ENCODE peak calls at places on chromosome 21, in eight cellular contexts. One of them, this sample, is unnamed.

GRCh38 chr21:26849428-26850115 is 4.4 kb upstream of the ADAMTS1 start:
- DNase-seq in AG04449: no peak
- DNase-seq in uterus: no peak
- DNase-seq in tibial artery: no peak
- DNase-seq in AG04450: no peak
- DNase-seq in fibroblast of pulmonary artery: peak
- DNase-seq in lung: no peak
- DNase-seq in neural progenitor cell: peak
- DNase-seq in this sample: no peak

GRCh38 chr21:36166705-36167104 is 10.1 kb downstream of the DOP1B start:
- DNase-seq in AG04449: no peak
- DNase-seq in uterus: no peak
- DNase-seq in tibial artery: no peak
- DNase-seq in AG04450: no peak
- DNase-seq in fibroblast of pulmonary artery: no peak
- DNase-seq in lung: no peak
- DNase-seq in neural progenitor cell: no peak
- DNase-seq in this sample: no peak

GRCh38 chr21:41161428-41161827 is 6.5 kb upstream of the BACE2 start:
- DNase-seq in AG04449: no peak
- DNase-seq in uterus: no peak
- DNase-seq in tibial artery: no peak
- DNase-seq in AG04450: no peak
- DNase-seq in fibroblast of pulmonary artery: no peak
- DNase-seq in lung: no peak
- DNase-seq in neural progenitor cell: no peak
- DNase-seq in this sample: no peak

GRCh38 chr21:34807146-34807880 is 138.5 kb downstream of the CLIC6 start:
- DNase-seq in AG04449: peak
- DNase-seq in uterus: no peak
- DNase-seq in tibial artery: no peak
- DNase-seq in AG04450: peak
- DNase-seq in fibroblast of pulmonary artery: peak
- DNase-seq in lung: no peak
- DNase-seq in neural progenitor cell: no peak
- DNase-seq in this sample: peak

GRCh38 chr21:27796106-27796505 is 829.2 kb upstream of the ADAMTS5 start:
- DNase-seq in AG04449: no peak
- DNase-seq in uterus: no peak
- DNase-seq in tibial artery: no peak
- DNase-seq in AG04450: peak
- DNase-seq in fibroblast of pulmonary artery: peak
- DNase-seq in lung: no peak
- DNase-seq in neural progenitor cell: peak
- DNase-seq in this sample: no peak

GRCh38 chr21:40886931-40887330 is 40.0 kb upstream of the DSCAM start:
- DNase-seq in AG04449: no peak
- DNase-seq in uterus: no peak
- DNase-seq in tibial artery: no peak
- DNase-seq in AG04450: no peak
- DNase-seq in fibroblast of pulmonary artery: no peak
- DNase-seq in lung: peak
- DNase-seq in neural progenitor cell: no peak
- DNase-seq in this sample: no peak

GRCh38 chr21:36847189-36847588 is 119.3 kb downstream of the HLCS start:
- DNase-seq in AG04449: peak
- DNase-seq in uterus: no peak
- DNase-seq in tibial artery: no peak
- DNase-seq in AG04450: peak
- DNase-seq in fibroblast of pulmonary artery: peak
- DNase-seq in lung: no peak
- DNase-seq in neural progenitor cell: no peak
- DNase-seq in this sample: peak

GRCh38 chr21:14543983-14544382 is 2.1 kb downstream of the SAMSN1 start:
- DNase-seq in AG04449: no peak
- DNase-seq in uterus: no peak
- DNase-seq in tibial artery: no peak
- DNase-seq in AG04450: no peak
- DNase-seq in fibroblast of pulmonary artery: no peak
- DNase-seq in lung: no peak
- DNase-seq in neural progenitor cell: no peak
- DNase-seq in this sample: no peak

GRCh38 chr21:24899138-24899537 is 708.1 kb downstream of the MRPL39 start:
- DNase-seq in AG04449: no peak
- DNase-seq in uterus: no peak
- DNase-seq in tibial artery: no peak
- DNase-seq in AG04450: no peak
- DNase-seq in fibroblast of pulmonary artery: no peak
- DNase-seq in lung: no peak
- DNase-seq in neural progenitor cell: no peak
- DNase-seq in this sample: no peak

GRCh38 chr21:25080161-25080560 is 527.1 kb downstream of the MRPL39 start:
- DNase-seq in AG04449: peak
- DNase-seq in uterus: no peak
- DNase-seq in tibial artery: no peak
- DNase-seq in AG04450: no peak
- DNase-seq in fibroblast of pulmonary artery: no peak
- DNase-seq in lung: no peak
- DNase-seq in neural progenitor cell: no peak
- DNase-seq in this sample: no peak

GRCh38 chr21:16589046-16589445 is 859.3 kb downstream of the USP25 start:
- DNase-seq in AG04449: no peak
- DNase-seq in uterus: no peak
- DNase-seq in tibial artery: no peak
- DNase-seq in AG04450: no peak
- DNase-seq in fibroblast of pulmonary artery: no peak
- DNase-seq in lung: no peak
- DNase-seq in neural progenitor cell: no peak
- DNase-seq in this sample: no peak
- H3K4me3 ChIP-seq in AG04449: no peak
- H3K4me3 ChIP-seq in uterus: peak
- H3K4me3 ChIP-seq in tibial artery: peak
- H3K4me3 ChIP-seq in AG04450: no peak
- H3K4me3 ChIP-seq in fibroblast of pulmonary artery: peak
- H3K4me3 ChIP-seq in lung: no peak
- H3K4me3 ChIP-seq in neural progenitor cell: peak
- H3K4me3 ChIP-seq in this sample: peak

GRCh38 chr21:39175665-39176064 is 7.6 kb downstream of the PSMG1 start:
- DNase-seq in AG04449: no peak
- DNase-seq in uterus: no peak
- DNase-seq in tibial artery: no peak
- DNase-seq in AG04450: no peak
- DNase-seq in fibroblast of pulmonary artery: no peak
- DNase-seq in lung: no peak
- DNase-seq in neural progenitor cell: no peak
- DNase-seq in this sample: no peak

GRCh38 chr21:39173999-39174398 is 9.3 kb downstream of the PSMG1 start:
- DNase-seq in AG04449: no peak
- DNase-seq in uterus: no peak
- DNase-seq in tibial artery: no peak
- DNase-seq in AG04450: no peak
- DNase-seq in fibroblast of pulmonary artery: no peak
- DNase-seq in lung: no peak
- DNase-seq in neural progenitor cell: no peak
- DNase-seq in this sample: no peak

GRCh38 chr21:39169906-39170305 is 13.3 kb downstream of the PSMG1 start:
- DNase-seq in AG04449: no peak
- DNase-seq in uterus: no peak
- DNase-seq in tibial artery: no peak
- DNase-seq in AG04450: no peak
- DNase-seq in fibroblast of pulmonary artery: no peak
- DNase-seq in lung: no peak
- DNase-seq in neural progenitor cell: no peak
- DNase-seq in this sample: no peak

GRCh38 chr21:39176312-39176711 is 6.9 kb downstream of the PSMG1 start:
- DNase-seq in AG04449: no peak
- DNase-seq in uterus: no peak
- DNase-seq in tibial artery: no peak
- DNase-seq in AG04450: no peak
- DNase-seq in fibroblast of pulmonary artery: no peak
- DNase-seq in lung: no peak
- DNase-seq in neural progenitor cell: no peak
- DNase-seq in this sample: no peak

DNA sequence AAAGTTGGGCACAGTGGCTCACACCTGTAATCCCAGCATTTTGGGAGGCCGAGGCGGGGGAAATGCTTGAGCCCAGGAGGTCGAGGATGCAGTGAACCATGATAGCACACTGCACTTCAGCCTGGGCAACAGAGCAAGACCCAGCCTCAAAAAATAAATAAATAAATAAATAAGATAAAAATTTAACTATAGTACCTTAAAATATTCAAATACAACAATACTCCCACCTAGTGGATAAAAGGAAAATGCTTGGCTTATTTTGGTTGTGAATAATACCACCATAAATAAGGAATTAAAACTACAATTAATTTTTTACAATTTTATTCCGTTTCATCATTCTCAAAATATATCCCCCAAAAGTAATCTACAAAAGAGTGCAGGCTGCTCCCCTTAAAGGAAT is 8.1 kb downstream of the PSMG1 start:
- DNase-seq in AG04449: no peak
- DNase-seq in uterus: no peak
- DNase-seq in tibial artery: no peak
- DNase-seq in AG04450: no peak
- DNase-seq in fibroblast of pulmonary artery: peak
- DNase-seq in lung: no peak
- DNase-seq in neural progenitor cell: no peak
- DNase-seq in this sample: no peak
- TF ChIP-seq CTCF in AG04449: peak
- TF ChIP-seq CTCF in uterus: peak
- TF ChIP-seq CTCF in tibial artery: peak
- TF ChIP-seq CTCF in AG04450: peak
- TF ChIP-seq CTCF in fibroblast of pulmonary artery: peak
- TF ChIP-seq CTCF in lung: no peak
- TF ChIP-seq CTCF in neural progenitor cell: peak
- TF ChIP-seq CTCF in this sample: peak

GRCh38 chr21:29534448-29534847 is 235.7 kb downstream of the BACH1 start:
- DNase-seq in AG04449: no peak
- DNase-seq in uterus: no peak
- DNase-seq in tibial artery: no peak
- DNase-seq in AG04450: no peak
- DNase-seq in fibroblast of pulmonary artery: no peak
- DNase-seq in lung: no peak
- DNase-seq in neural progenitor cell: no peak
- DNase-seq in this sample: no peak

GRCh38 chr21:29546071-29546470 is 247.3 kb downstream of the BACH1 start:
- DNase-seq in AG04449: peak
- DNase-seq in uterus: no peak
- DNase-seq in tibial artery: no peak
- DNase-seq in AG04450: no peak
- DNase-seq in fibroblast of pulmonary artery: peak
- DNase-seq in lung: no peak
- DNase-seq in neural progenitor cell: no peak
- DNase-seq in this sample: no peak

GRCh38 chr21:29538115-29538514 is 239.4 kb downstream of the BACH1 start:
- DNase-seq in AG04449: peak
- DNase-seq in uterus: no peak
- DNase-seq in tibial artery: no peak
- DNase-seq in AG04450: peak
- DNase-seq in fibroblast of pulmonary artery: peak
- DNase-seq in lung: no peak
- DNase-seq in neural progenitor cell: no peak
- DNase-seq in this sample: no peak

GRCh38 chr21:29540289-29540688 is 241.6 kb downstream of the BACH1 start:
- DNase-seq in AG04449: no peak
- DNase-seq in uterus: no peak
- DNase-seq in tibial artery: no peak
- DNase-seq in AG04450: no peak
- DNase-seq in fibroblast of pulmonary artery: no peak
- DNase-seq in lung: no peak
- DNase-seq in neural progenitor cell: no peak
- DNase-seq in this sample: no peak
- H3K4me3 ChIP-seq in AG04449: no peak
- H3K4me3 ChIP-seq in uterus: no peak
- H3K4me3 ChIP-seq in tibial artery: no peak
- H3K4me3 ChIP-seq in AG04450: no peak
- H3K4me3 ChIP-seq in fibroblast of pulmonary artery: no peak
- H3K4me3 ChIP-seq in lung: no peak
- H3K4me3 ChIP-seq in neural progenitor cell: no peak
- H3K4me3 ChIP-seq in this sample: no peak

DNA sequence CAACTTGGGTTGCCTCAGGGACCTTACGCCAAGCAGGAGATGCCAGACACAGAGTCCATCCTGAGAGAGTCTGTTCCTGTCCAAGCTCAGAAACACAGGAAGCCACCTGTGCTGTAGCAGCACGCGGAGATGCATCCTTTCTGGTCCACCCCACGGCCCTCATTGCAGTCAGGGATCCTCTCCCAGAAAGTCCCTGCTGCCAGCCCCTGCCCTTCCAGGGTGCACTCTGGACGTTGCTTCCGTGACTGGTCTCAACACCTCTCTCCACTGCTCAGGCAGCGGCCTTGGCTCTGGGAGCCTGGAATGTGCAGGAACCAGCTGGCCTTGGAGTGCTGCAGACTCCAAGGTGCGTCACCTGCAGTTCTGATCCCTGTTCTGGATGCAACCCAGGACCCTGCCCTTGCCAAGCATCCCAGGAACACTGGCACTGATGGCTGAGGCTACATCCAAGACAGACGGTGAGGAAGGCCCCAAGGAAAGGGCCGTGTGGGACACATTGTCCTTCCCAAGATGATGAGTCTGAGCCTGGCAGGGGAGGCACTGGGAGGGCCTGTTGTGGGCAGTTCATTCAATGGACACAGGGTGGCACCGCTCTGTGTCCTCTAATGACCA is 21.7 kb upstream of the COL6A1 start:
- DNase-seq in AG04449: no peak
- DNase-seq in uterus: no peak
- DNase-seq in tibial artery: no peak
- DNase-seq in AG04450: no peak
- DNase-seq in fibroblast of pulmonary artery: no peak
- DNase-seq in lung: no peak
- DNase-seq in neural progenitor cell: no peak
- DNase-seq in this sample: no peak
- TF ChIP-seq CTCF in AG04449: no peak
- TF ChIP-seq CTCF in uterus: no peak
- TF ChIP-seq CTCF in tibial artery: no peak
- TF ChIP-seq CTCF in AG04450: no peak
- TF ChIP-seq CTCF in fibroblast of pulmonary artery: no peak
- TF ChIP-seq CTCF in lung: no peak
- TF ChIP-seq CTCF in neural progenitor cell: no peak
- TF ChIP-seq CTCF in this sample: no peak

This sample was measured in retinal pigment epithelial cell.